ENCODE peak calls at places on chromosome 17, in five cellular contexts. T, A, L, N and U are unnamed samples.

GRCh38 chr17:45333702-45334092 is 16.9 kb upstream of the MAP3K14 start:
- DNase-seq in T (no peak), A (no peak), L (no peak), N (no peak), U (no peak)

GRCh38 chr17:57125406-57125805 is 40.4 kb downstream of the AKAP1 start:
- DNase-seq in T (no peak), A (no peak), L (no peak), N (no peak), U (no peak)

GRCh38 chr17:80678621-80679020 is 134.0 kb downstream of the RPTOR start:
- DNase-seq in T (no peak), A (no peak), L (no peak), N (no peak), U (no peak)

GRCh38 chr17:69142473-69142802 is 743 bp upstream of the ABCA6 start:
- DNase-seq in T (no peak), A (peak), L (no peak), N (no peak), U (no peak)

GRCh38 chr17:798246-798645 is 16.1 kb downstream of the MRM3 start:
- DNase-seq in T (no peak), A (no peak), L (no peak), N (no peak), U (no peak)

GRCh38 chr17:79843917-79844815 is 4.9 kb upstream of the CBX4 start:
- DNase-seq in T (no peak), A (peak), L (no peak), N (no peak), U (no peak)

GRCh38 chr17:3659541-3660111 is 8.8 kb downstream of the TAX1BP3 start:
- DNase-seq in T (peak), A (no peak), L (no peak), N (no peak), U (no peak)

GRCh38 chr17:36940313-36941264 is 3.3 kb downstream of the LHX1 start:
- DNase-seq in T (no peak), A (no peak), L (no peak), N (no peak), U (no peak)

GRCh38 chr17:73560661-73561060 is 83.6 kb downstream of the SDK2 start:
- DNase-seq in T (no peak), A (no peak), L (no peak), N (peak), U (no peak)

GRCh38 chr17:17886747-17887146 is 50.0 kb upstream of the SREBF1 start:
- DNase-seq in T (no peak), A (no peak), L (no peak), N (no peak), U (no peak)

GRCh38 chr17:55424893-55425540 is 3.4 kb upstream of the MMD start:
- DNase-seq in T (no peak), A (no peak), L (no peak), N (no peak), U (no peak)

GRCh38 chr17:63550816-63551639 is 751 bp downstream of the DCAF7 start:
- DNase-seq in T (no peak), A (peak), L (no peak), N (no peak), U (no peak)

GRCh38 chr17:40542562-40543411 is 22.5 kb downstream of the CCR7 start:
- DNase-seq in T (no peak), A (peak), L (no peak), N (no peak), U (no peak)

GRCh38 chr17:31085563-31085962 is 9.2 kb upstream of the NF1 start:
- DNase-seq in T (no peak), A (no peak), L (no peak), N (no peak), U (peak)

GRCh38 chr17:57577751-57578607 is 167.1 kb downstream of the CCDC182 start:
- DNase-seq in T (peak), A (no peak), L (no peak), N (no peak), U (peak)

GRCh38 chr17:57455063-57455914 is 199.0 kb downstream of the MSI2 start:
- DNase-seq in T (no peak), A (no peak), L (peak), N (no peak), U (peak)

GRCh38 chr17:7618608-7619007 is 3.9 kb upstream of the FXR2 start:
- DNase-seq in T (no peak), A (no peak), L (no peak), N (no peak), U (no peak)

GRCh38 chr17:80516533-80516932 is 28.1 kb upstream of the RPTOR start:
- DNase-seq in T (no peak), A (no peak), L (no peak), N (no peak), U (no peak)

GRCh38 chr17:17126131-17127110 is 79.7 kb downstream of the PLD6 start:
- DNase-seq in T (no peak), A (no peak), L (no peak), N (no peak), U (no peak)

GRCh38 chr17:27336217-27336616 is 42.3 kb downstream of the WSB1 start:
- DNase-seq in T (no peak), A (no peak), L (no peak), N (no peak), U (peak)

GRCh38 chr17:67488161-67488560 is 111.1 kb downstream of the PITPNC1 start:
- DNase-seq in T (no peak), A (no peak), L (no peak), N (no peak), U (no peak)

GRCh38 chr17:45440161-45440859 is 7.6 kb upstream of the ARHGAP27 start:
- DNase-seq in T (peak), A (peak), L (no peak), N (no peak), U (no peak)

GRCh38 chr17:78998311-78999055 is 11.1 kb downstream of the CANT1 start:
- DNase-seq in T (peak), A (no peak), L (no peak), N (no peak), U (no peak)

GRCh38 chr17:43536236-43537088 is 9.7 kb downstream of the ETV4 start:
- DNase-seq in T (no peak), A (no peak), L (no peak), N (no peak), U (no peak)

GRCh38 chr17:32305049-32305448 is 36.9 kb downstream of the C17orf75 start:
- DNase-seq in T (no peak), A (no peak), L (no peak), N (no peak), U (no peak)

GRCh38 chr17:61139219-61139618 is 260.4 kb upstream of the TBX2 start:
- DNase-seq in T (no peak), A (no peak), L (peak), N (no peak), U (peak)

GRCh38 chr17:71975998-71976649 is 144.7 kb upstream of the SOX9 start:
- DNase-seq in T (peak), A (no peak), L (no peak), N (no peak), U (no peak)

GRCh38 chr17:58565389-58566311 is 51.2 kb upstream of the MTMR4 start:
- DNase-seq in T (no peak), A (no peak), L (no peak), N (no peak), U (no peak)

GRCh38 chr17:80832266-80832676 is 159.4 kb upstream of the CHMP6 start:
- DNase-seq in T (no peak), A (peak), L (no peak), N (no peak), U (no peak)

GRCh38 chr17:12549499-12549901 is 116.2 kb upstream of the MYOCD start:
- DNase-seq in T (no peak), A (no peak), L (no peak), N (no peak), U (no peak)

DNA sequence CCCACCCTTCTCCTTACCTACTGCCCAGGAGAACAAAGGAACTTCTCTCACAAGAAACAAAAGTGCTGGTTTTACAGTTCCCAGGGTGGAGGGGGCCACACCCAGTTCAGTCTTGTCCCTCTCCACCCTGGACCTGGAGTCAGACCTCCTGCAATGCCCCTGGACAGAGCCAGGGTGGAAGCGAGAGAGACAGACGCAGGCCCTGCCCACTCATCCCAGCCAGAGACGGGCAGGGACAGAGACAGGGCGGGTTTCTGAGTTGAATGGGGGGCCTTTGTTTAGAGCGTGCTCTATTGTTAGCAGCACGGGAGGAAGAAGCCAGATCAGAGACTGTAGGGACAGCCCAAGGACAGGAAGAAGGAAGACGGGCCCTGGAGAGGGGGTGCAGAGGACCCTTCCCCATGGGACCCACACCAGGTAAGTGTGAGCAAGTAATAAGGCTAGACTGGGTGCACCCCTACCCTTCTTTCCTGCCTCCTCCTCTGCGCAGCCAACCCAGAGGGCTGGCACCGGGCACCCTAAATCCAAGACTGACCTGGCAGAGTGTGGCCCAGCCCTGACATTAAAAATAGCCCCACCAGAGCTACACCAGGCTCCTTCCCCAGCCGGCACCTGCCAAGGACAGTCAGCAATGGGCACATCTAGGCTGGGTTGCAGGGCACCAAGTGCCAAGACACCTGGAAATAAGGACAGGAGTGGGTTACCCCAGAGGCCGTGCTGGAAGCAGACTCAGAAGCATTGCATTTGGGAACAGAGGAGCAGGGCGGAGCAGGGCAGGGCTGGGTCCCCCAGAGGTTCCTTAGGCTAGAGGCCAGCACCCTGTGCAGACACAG is 10.9 kb downstream of the JUP start:
- DNase-seq in T (no peak), A (no peak), L (no peak), N (no peak), U (no peak)
- TF ChIP-seq POLR2AphosphoS5 in T (no peak), A (no peak), L (no peak), N (no peak), U (no peak)

GRCh38 chr17:82301916-82302497 is 15.4 kb downstream of the CD7 start:
- DNase-seq in T (no peak), A (no peak), L (peak), N (no peak), U (peak)
- TF ChIP-seq POLR2AphosphoS5 in T (no peak), A (no peak), L (no peak), N (no peak), U (no peak)

GRCh38 chr17:82816358-82816757 is 23.5 kb downstream of the ZNF750 start:
- DNase-seq in T (no peak), A (no peak), L (no peak), N (no peak), U (peak)

GRCh38 chr17:82815354-82815753 is 24.5 kb downstream of the ZNF750 start:
- DNase-seq in T (no peak), A (no peak), L (no peak), N (no peak), U (no peak)

GRCh38 chr17:82817947-82818346 is 21.9 kb downstream of the ZNF750 start:
- DNase-seq in T (no peak), A (no peak), L (no peak), N (no peak), U (no peak)

GRCh38 chr17:82814834-82815233 is 25.0 kb downstream of the ZNF750 start:
- DNase-seq in T (no peak), A (no peak), L (no peak), N (no peak), U (no peak)

DNA sequence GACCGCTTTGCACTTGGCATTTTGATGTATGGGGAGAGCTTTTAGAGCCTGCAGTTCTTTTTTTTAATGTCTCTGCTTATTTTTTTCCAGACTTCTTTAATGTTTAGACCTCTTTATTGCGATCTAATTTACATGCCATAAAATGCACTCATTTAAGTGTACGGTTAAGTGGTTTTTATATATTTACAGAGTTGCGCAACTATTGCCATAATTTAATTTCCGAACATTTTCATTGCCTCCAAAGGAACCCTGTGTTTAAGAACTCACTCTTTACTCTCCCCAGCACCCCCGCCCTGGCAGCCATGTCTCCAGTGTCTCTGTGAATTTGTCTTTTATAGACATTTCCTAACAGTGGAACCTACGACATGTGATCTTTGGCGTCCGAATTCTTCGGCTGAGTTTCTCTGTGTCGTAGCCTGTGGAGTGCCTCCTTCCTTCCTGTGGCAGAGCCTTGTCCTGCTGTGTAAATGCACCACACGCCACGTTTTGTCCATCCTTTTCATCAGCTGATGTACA is 24.0 kb downstream of the ZNF750 start:
- DNase-seq in T (peak), A (no peak), L (no peak), N (no peak), U (no peak)
- TF ChIP-seq POLR2AphosphoS5 in T (peak), A (no peak), L (no peak), N (no peak), U (no peak)

GRCh38 chr17:49191407-49191916 is 18.9 kb downstream of the GNGT2 start:
- DNase-seq in T (no peak), A (no peak), L (no peak), N (no peak), U (no peak)
- TF ChIP-seq POLR2AphosphoS5 in T (no peak), A (no peak), L (no peak), N (no peak), U (no peak)

GRCh38 chr17:18921912-18922451 is 30.0 kb upstream of the SLC5A10 start:
- DNase-seq in T (no peak), A (no peak), L (no peak), N (no peak), U (peak)
- TF ChIP-seq POLR2AphosphoS5 in T (no peak), A (no peak), L (no peak), N (no peak), U (no peak)

DNA sequence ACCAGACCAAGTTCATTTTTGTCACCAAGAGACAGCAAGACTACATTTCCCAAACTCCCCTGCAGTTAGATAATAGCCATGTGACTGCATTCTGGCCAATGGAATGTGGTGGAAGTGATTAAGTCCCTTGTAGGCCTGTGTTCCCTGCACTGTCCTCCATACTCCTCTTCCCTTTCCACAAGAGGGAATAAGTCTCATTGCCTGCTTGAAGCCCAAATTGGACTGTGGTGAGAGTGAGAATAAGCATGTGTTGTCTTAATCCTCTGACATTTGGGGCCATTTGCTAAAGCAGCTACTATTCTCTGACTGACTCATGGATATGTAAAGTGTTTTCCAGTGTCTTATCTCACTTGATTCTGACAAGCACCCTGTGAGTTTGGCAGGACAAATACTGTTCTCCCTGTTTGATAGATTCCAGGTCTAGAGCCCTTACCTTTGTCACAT is 20.7 kb downstream of the PIK3R6 start:
- DNase-seq in T (no peak), A (peak), L (no peak), N (peak), U (peak)
- TF ChIP-seq POLR2AphosphoS5 in T (no peak), A (no peak), L (no peak), N (no peak), U (no peak)

GRCh38 chr17:2024572-2025219 is 438 bp downstream of the RTN4RL1 start:
- DNase-seq in T (no peak), A (no peak), L (no peak), N (no peak), U (no peak)

GRCh38 chr17:2025622-2026309 is 632 bp upstream of the RTN4RL1 start:
- DNase-seq in T (peak), A (peak), L (no peak), N (no peak), U (no peak)

GRCh38 chr17:2023692-2024571 is 1.2 kb downstream of the RTN4RL1 start:
- DNase-seq in T (no peak), A (no peak), L (no peak), N (peak), U (peak)

GRCh38 chr17:2023256-2023655 is 1.9 kb downstream of the RTN4RL1 start:
- DNase-seq in T (no peak), A (no peak), L (no peak), N (no peak), U (no peak)

GRCh38 chr17:2025220-2025621 is at the start of gene RTN4RL1:
- DNase-seq in T (peak), A (no peak), L (peak), N (peak), U (no peak)
- TF ChIP-seq POLR2AphosphoS5 in T (peak), A (no peak), L (no peak), N (peak), U (no peak)